ENCODE peak calls at places on chromosome 12, in four cellular contexts. B is tibial artery, E is A549, N is fibroblast of lung. O is an unnamed sample. For H3K4me1, the result is how much of the 10 kb centered on the place peaks cover.

GRCh38 chr12:123142948-123143752 is 7.7 kb downstream of the PITPNM2 start:
- DNase-seq in B (no peak), E (no peak), N (peak), O (no peak)

GRCh38 chr12:2317819-2318218 is 265.0 kb downstream of the CACNA1C start:
- DNase-seq in B (no peak), E (no peak), N (no peak), O (no peak)

GRCh38 chr12:87001102-87001501 is 744.9 kb upstream of the MGAT4C start:
- DNase-seq in E (no peak), N (no peak), B (no peak), O (no peak)

GRCh38 chr12:55188974-55189556 is 31.8 kb upstream of the OR10A7 start:
- DNase-seq in N (peak), E (peak), B (no peak), O (no peak)

GRCh38 chr12:11174022-11174421 is 3.0 kb downstream of the SMIM10L1 start:
- DNase-seq in B (no peak), E (no peak), N (no peak), O (no peak)

GRCh38 chr12:123931686-123932321 is 40.8 kb downstream of the CCDC92 start:
- DNase-seq in B (no peak), N (no peak), E (no peak), O (no peak)

GRCh38 chr12:64088431-64089349 is 133.4 kb downstream of the KICS2 start:
- DNase-seq in B (peak), E (peak), N (peak), O (peak)

GRCh38 chr12:21618566-21618965 is 13.9 kb upstream of the GYS2 start:
- DNase-seq in B (no peak), N (no peak), E (no peak), O (no peak)

GRCh38 chr12:122980192-122981035 is at the start of gene ARL6IP4:
- DNase-seq in N (peak), B (no peak), E (peak), O (no peak)

GRCh38 chr12:103503546-103504480 is 8.0 kb upstream of the C12orf42 start:
- DNase-seq in B (no peak), N (no peak), E (no peak), O (no peak)

GRCh38 chr12:11723993-11724392 is 74.5 kb downstream of the ETV6 start:
- DNase-seq in N (peak), E (no peak), B (no peak), O (no peak)

GRCh38 chr12:51371295-51371953 is 19.8 kb downstream of the GALNT6 start:
- DNase-seq in E (peak), N (peak), B (peak), O (peak)

GRCh38 chr12:76569685-76570604 is 10.4 kb upstream of the OSBPL8 start:
- DNase-seq in E (no peak), N (no peak), B (no peak), O (no peak)

GRCh38 chr12:3753549-3754284 is 808 bp upstream of the CRACR2A start:
- DNase-seq in N (no peak), E (no peak), B (peak), O (no peak)

GRCh38 chr12:2266666-2267623 is 214.2 kb downstream of the CACNA1C start:
- DNase-seq in E (no peak), B (no peak), N (no peak), O (no peak)

GRCh38 chr12:102343361-102344121 is 136.8 kb downstream of the IGF1 start:
- DNase-seq in E (peak), B (no peak), N (peak), O (no peak)

GRCh38 chr12:128783129-128783574 is 40.6 kb downstream of the SLC15A4 start:
- DNase-seq in E (no peak), B (no peak), N (peak), O (no peak)

GRCh38 chr12:120225852-120226640 is 25.1 kb upstream of the RPLP0 start:
- DNase-seq in B (no peak), N (no peak), E (no peak), O (no peak)

GRCh38 chr12:107454431-107454830 is 231.2 kb upstream of the PWP1 start:
- DNase-seq in B (no peak), N (no peak), E (no peak), O (no peak)

GRCh38 chr12:85979641-85980040 is 105.5 kb downstream of the NTS start:
- DNase-seq in E (no peak), B (no peak), N (no peak), O (no peak)

GRCh38 chr12:77107121-77107520 is 41.8 kb upstream of the E2F7 start:
- DNase-seq in N (no peak), E (no peak), B (no peak), O (no peak)

GRCh38 chr12:4221157-4221556 is 52.4 kb upstream of the CCND2 start:
- DNase-seq in E (no peak), N (no peak), B (no peak), O (no peak)

GRCh38 chr12:68263366-68263765 is 10.0 kb upstream of the IL22 start:
- DNase-seq in B (no peak), N (peak), E (no peak), O (no peak)

GRCh38 chr12:74770552-74770951 is 232.9 kb downstream of the ATXN7L3B start:
- DNase-seq in E (no peak), B (no peak), N (peak), O (no peak)

GRCh38 chr12:3307419-3307818 is 183.6 kb upstream of the PRMT8 start:
- DNase-seq in B (no peak), E (no peak), N (no peak), O (no peak)

GRCh38 chr12:59036973-59037807 is 116.9 kb upstream of the LRIG3 start:
- DNase-seq in E (no peak), B (no peak), N (peak), O (no peak)

GRCh38 chr12:78530065-78530765 is 334.4 kb upstream of the SYT1 start:
- DNase-seq in N (peak), B (no peak), E (no peak), O (no peak)

GRCh38 chr12:42575717-42576116 is 13.8 kb downstream of the PRICKLE1 start:
- DNase-seq in N (no peak), E (no peak), B (no peak), O (no peak)

GRCh38 chr12:44000309-44000952 is 164.6 kb downstream of the TMEM117 start:
- DNase-seq in B (no peak), E (peak), N (peak), O (no peak)

GRCh38 chr12:104182144-104182543 is 33.4 kb upstream of the TXNRD1 start:
- DNase-seq in B (peak), E (no peak), N (peak), O (peak)

GRCh38 chr12:69274861-69275260 is 35.5 kb downstream of the CPSF6 start:
- DNase-seq in B (no peak), N (peak), E (no peak), O (no peak)

GRCh38 chr12:52258335-52258901 is 16.0 kb upstream of the KRT86 start:
- DNase-seq in B (no peak), N (peak), E (no peak), O (no peak)

GRCh38 chr12:38547586-38547985 is 231.0 kb downstream of the ALG10B start:
- DNase-seq in E (no peak), N (no peak), B (no peak), O (no peak)

GRCh38 chr12:45336331-45336730 is 120.4 kb downstream of the ANO6 start:
- DNase-seq in B (no peak), E (no peak), N (peak), O (no peak)

GRCh38 chr12:114672817-114673168 is 11.2 kb downstream of the TBX3 start:
- DNase-seq in B (no peak), E (no peak), N (no peak), O (no peak)

DNA sequence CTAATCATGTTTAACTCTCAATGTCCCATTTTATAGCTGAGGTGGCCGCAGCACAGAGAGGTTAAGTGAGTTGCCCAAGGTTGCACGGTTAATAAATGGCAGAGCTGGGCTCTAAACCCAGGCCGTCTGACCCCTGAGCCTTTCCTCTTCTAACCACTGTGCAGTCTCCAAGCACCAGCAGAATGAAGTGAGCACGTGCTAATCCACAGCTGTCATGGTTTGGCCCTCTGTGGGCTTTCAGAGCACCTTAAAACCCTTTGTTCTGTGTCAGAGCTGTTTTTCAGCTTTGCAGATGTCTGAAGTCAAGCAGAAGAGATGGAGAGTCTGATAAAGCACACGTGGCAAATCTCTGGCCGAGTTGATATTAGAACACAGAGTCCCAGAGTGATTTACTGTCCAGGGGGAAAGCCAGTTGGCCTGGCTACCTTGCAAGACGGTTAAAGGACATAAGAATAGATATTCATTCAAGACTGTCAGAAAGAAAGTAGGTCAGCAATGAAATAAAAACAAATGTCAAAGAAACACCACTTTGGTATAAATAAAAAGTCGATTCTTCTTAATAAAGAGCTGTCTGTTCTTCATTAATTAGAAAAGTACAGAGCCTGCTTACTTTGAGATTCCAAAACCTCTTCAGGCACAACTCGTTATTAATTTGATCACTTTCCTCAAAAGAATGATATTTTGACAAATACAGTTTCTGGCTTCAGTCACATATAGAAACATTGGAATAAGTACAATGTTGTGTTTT is 107.3 kb downstream of the CRADD start:
- DNase-seq in N (peak), E (no peak), B (peak), O (peak)
- H3K4me1 ChIP-seq in N (under half), E (under half), B (under half), O (under half)

GRCh38 chr12:27779837-27780611 is at the start of the genes KLHL42 and MANSC4:
- DNase-seq in E (peak), B (peak), N (peak), O (peak)
- TF ChIP-seq CTCF in E (peak), B (no peak), N (no peak), O (no peak)

GRCh38 chr12:116171549-116171948 is 105.9 kb downstream of the MED13L start:
- DNase-seq in E (no peak), N (peak), B (no peak), O (no peak)

GRCh38 chr12:116174904-116175303 is 102.6 kb downstream of the MED13L start:
- DNase-seq in E (no peak), B (no peak), N (no peak), O (no peak)

GRCh38 chr12:116169071-116169470 is 108.4 kb downstream of the MED13L start:
- DNase-seq in N (no peak), B (no peak), E (no peak), O (no peak)

GRCh38 chr12:116177017-116177416 is 100.5 kb downstream of the MED13L start:
- DNase-seq in B (no peak), E (no peak), N (no peak), O (no peak)

GRCh38 chr12:116172224-116172849 is 105.2 kb downstream of the MED13L start:
- DNase-seq in B (no peak), E (no peak), N (no peak), O (no peak)
- H3K4me1 ChIP-seq in B (under half), E (under half), N (under half), O (under half)

GRCh38 chr12:26295001-26295400 is 99.6 kb downstream of the SSPN start:
- DNase-seq in N (no peak), E (no peak), B (no peak), O (no peak)

GRCh38 chr12:26303418-26303817 is 108.0 kb downstream of the SSPN start:
- DNase-seq in E (no peak), B (no peak), N (no peak), O (no peak)

GRCh38 chr12:26297386-26298070 is 102.2 kb downstream of the SSPN start:
- DNase-seq in E (no peak), N (peak), B (no peak), O (no peak)

GRCh38 chr12:26304273-26304672 is 108.9 kb downstream of the SSPN start:
- DNase-seq in B (no peak), N (no peak), E (no peak), O (no peak)

GRCh38 chr12:26298785-26299621 is 103.6 kb downstream of the SSPN start:
- DNase-seq in B (no peak), N (peak), E (peak), O (no peak)
- TF ChIP-seq CTCF in B (no peak), N (peak), E (no peak), O (peak)

GRCh38 chr12:57092529-57092862 is 3.6 kb downstream of the NAB2 start:
- DNase-seq in N (no peak), E (no peak), B (no peak), O (no peak)
- H3K4me1 ChIP-seq in N (under half), E (under half), B (under half), O (half or more)